ENCODE peak calls at places on chromosomes 1 and 21, in five cellular contexts. L, W, O, T and C are unnamed samples.

GRCh38 chr1:107965112-107965991 is at the start of gene VAV3:
- DNase-seq in O (no peak), W (no peak), T (peak), L (peak), C (peak)

GRCh38 chr1:115218034-115218405 is 120.0 kb downstream of the NGF start:
- DNase-seq in T (no peak), W (no peak), O (no peak), L (no peak), C (no peak)

GRCh38 chr1:243254233-243254926 is 701 bp downstream of the CEP170 start:
- DNase-seq in O (no peak), L (peak), T (no peak), W (peak), C (peak)

GRCh38 chr1:33082575-33083112 is 1.7 kb downstream of the AZIN2 start:
- DNase-seq in W (no peak), O (no peak), T (no peak), L (no peak), C (no peak)

GRCh38 chr1:28778021-28778420 is 33.9 kb upstream of the OPRD1 start:
- DNase-seq in L (no peak), T (no peak), O (no peak), W (no peak), C (no peak)

GRCh38 chr1:30855686-30856259 is 52.8 kb downstream of the SDC3 start:
- DNase-seq in W (no peak), L (no peak), O (no peak), T (no peak), C (no peak)

GRCh38 chr1:2534775-2535387 is 4.8 kb upstream of the HES5 start:
- DNase-seq in T (no peak), O (no peak), W (no peak), L (no peak), C (no peak)

GRCh38 chr1:42739753-42740700 is at the start of gene CLDN19:
- DNase-seq in T (peak), W (peak), O (no peak), L (peak), C (no peak)

GRCh38 chr1:76939107-76939816 is 72.0 kb downstream of the ST6GALNAC5 start:
- DNase-seq in T (no peak), O (no peak), W (no peak), L (no peak), C (no peak)

GRCh38 chr1:231628207-231628876 is 1.8 kb downstream of the DISC1 start:
- DNase-seq in T (no peak), O (no peak), L (no peak), W (no peak), C (no peak)

GRCh38 chr1:169595764-169596711 is 9.8 kb upstream of the F5 start:
- DNase-seq in W (no peak), O (no peak), L (no peak), T (no peak), C (peak)

GRCh38 chr1:205438213-205439158 is 16.6 kb upstream of the LEMD1 start:
- DNase-seq in O (peak), T (no peak), L (peak), W (peak), C (peak)

GRCh38 chr21:45184869-45185268 is 102.8 kb downstream of the POFUT2 start:
- DNase-seq in O (no peak), W (no peak), L (no peak), T (no peak), C (no peak)

GRCh38 chr1:145935708-145936107 is 8.4 kb upstream of the RBM8A start:
- DNase-seq in T (no peak), W (no peak), O (no peak), L (no peak), C (no peak)

GRCh38 chr1:205916541-205916940 is 26.7 kb downstream of the SLC26A9 start:
- DNase-seq in W (no peak), T (no peak), O (no peak), L (no peak), C (no peak)

GRCh38 chr1:77044133-77044849 is 174.9 kb downstream of the PIGK start:
- DNase-seq in L (no peak), W (no peak), O (no peak), T (no peak), C (no peak)

GRCh38 chr1:117817629-117818028 is 111.8 kb downstream of the GDAP2 start:
- DNase-seq in O (no peak), L (no peak), W (no peak), T (no peak), C (no peak)

GRCh38 chr1:183470961-183471747 is 1.1 kb upstream of the SMG7 start:
- DNase-seq in L (peak), O (peak), W (peak), T (no peak), C (peak)

GRCh38 chr1:187680823-187681222 is 852.1 kb downstream of the PLA2G4A start:
- DNase-seq in T (no peak), L (no peak), W (no peak), O (no peak), C (no peak)

GRCh38 chr1:119732465-119733168 is 20.9 kb downstream of the PHGDH start:
- DNase-seq in L (no peak), W (no peak), O (no peak), T (no peak), C (no peak)

GRCh38 chr1:39080884-39081265 is 54.7 kb downstream of the NDUFS5 start:
- DNase-seq in T (peak), L (no peak), O (no peak), W (peak), C (no peak)

GRCh38 chr1:28026329-28026728 is 62.1 kb downstream of the EYA3 start:
- DNase-seq in L (no peak), W (no peak), O (no peak), T (no peak), C (no peak)

GRCh38 chr1:43434256-43434655 is 19.5 kb downstream of the HYI start:
- DNase-seq in T (no peak), W (no peak), O (no peak), L (no peak), C (no peak)

GRCh38 chr21:27643326-27643725 is 676.4 kb upstream of the ADAMTS5 start:
- DNase-seq in O (no peak), L (no peak), T (no peak), W (no peak), C (no peak)

GRCh38 chr21:36709030-36709867 is 10.3 kb downstream of the SIM2 start:
- DNase-seq in T (no peak), W (no peak), L (no peak), O (no peak), C (no peak)

GRCh38 chr1:100868364-100868995 is 26.2 kb downstream of the EXTL2 start:
- DNase-seq in L (peak), O (peak), W (peak), T (no peak), C (peak)

GRCh38 chr1:41741244-41741643 is 177.5 kb downstream of the HIVEP3 start:
- DNase-seq in O (no peak), T (no peak), L (no peak), W (no peak), C (no peak)

GRCh38 chr1:175197536-175197935 is 5.0 kb upstream of the KIAA0040 start:
- DNase-seq in O (peak), T (no peak), L (no peak), W (no peak), C (peak)

GRCh38 chr1:81731989-81732388 is 68.7 kb upstream of the ADGRL2 start:
- DNase-seq in W (no peak), O (no peak), T (no peak), L (no peak), C (no peak)

GRCh38 chr21:42414928-42415769 is 11.4 kb downstream of the UBASH3A start:
- DNase-seq in W (peak), L (no peak), T (no peak), O (peak), C (no peak)

GRCh38 chr1:64965239-64966157 is 851 bp downstream of the JAK1 start:
- DNase-seq in O (no peak), T (no peak), L (peak), W (peak), C (no peak)

GRCh38 chr1:24142546-24143431 is at the start of gene IL22RA1:
- DNase-seq in W (no peak), O (peak), T (no peak), L (no peak), C (peak)

DNA sequence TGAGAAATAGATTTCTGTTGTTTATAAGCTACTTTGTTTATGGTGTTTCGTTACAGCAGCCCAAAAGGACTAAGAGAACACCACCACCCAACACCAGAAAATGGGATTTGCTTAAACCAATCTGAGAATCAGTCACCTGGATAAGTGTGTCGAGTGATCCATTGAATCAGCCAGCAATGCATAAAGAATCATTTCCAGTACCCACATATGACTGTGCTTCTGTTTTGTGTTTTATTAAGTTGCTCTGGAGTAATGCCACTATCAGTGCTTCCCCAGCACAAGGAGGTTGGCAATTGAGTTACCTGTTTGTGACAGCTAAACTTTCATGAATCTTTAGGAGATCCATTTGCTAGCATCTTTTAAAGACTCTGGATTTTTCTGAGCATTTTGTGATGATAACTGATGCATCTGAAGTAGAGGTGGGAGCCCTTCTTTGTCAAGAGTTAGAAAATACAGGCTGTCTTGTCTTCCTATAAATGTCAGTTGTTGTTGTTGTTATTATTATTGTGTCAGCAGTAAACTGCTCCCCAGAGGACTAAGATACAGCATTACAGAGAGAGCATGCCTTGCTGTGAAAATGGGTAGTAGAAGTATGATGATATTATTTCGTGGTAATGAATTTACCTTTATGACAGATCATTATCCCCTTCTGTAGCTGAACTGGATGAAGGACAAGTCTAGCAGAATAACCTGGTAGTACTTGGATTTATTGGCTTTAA is 225.2 kb downstream of the NFIA start:
- DNase-seq in L (no peak), T (no peak), W (no peak), O (no peak), C (no peak)
- TF ChIP-seq JUND in L (no peak), T (no peak), W (no peak), O (no peak), C (no peak)

GRCh38 chr1:6888870-6889269 is 103.6 kb downstream of the CAMTA1 start:
- DNase-seq in W (no peak), L (no peak), T (no peak), O (no peak), C (no peak)
- TF ChIP-seq JUND in W (no peak), L (no peak), T (no peak), O (no peak), C (no peak)

GRCh38 chr1:34166191-34167090 is 1.4 kb upstream of the CSMD2 start:
- DNase-seq in L (peak), T (peak), O (no peak), W (no peak), C (no peak)

GRCh38 chr1:34162852-34163766 is 1.9 kb downstream of the CSMD2 start:
- DNase-seq in T (peak), O (peak), W (peak), L (peak), C (peak)

GRCh38 chr1:34163792-34164509 is 1.1 kb downstream of the CSMD2 start:
- DNase-seq in L (peak), O (no peak), W (no peak), T (no peak), C (no peak)

GRCh38 chr1:34165422-34165921 is 442 bp upstream of the CSMD2 start:
- DNase-seq in L (peak), O (no peak), T (no peak), W (no peak), C (no peak)

GRCh38 chr1:34164510-34165381 is at the start of gene CSMD2:
- DNase-seq in L (peak), O (no peak), W (no peak), T (no peak), C (peak)
- TF ChIP-seq JUND in L (no peak), O (no peak), W (no peak), T (peak), C (no peak)

DNA sequence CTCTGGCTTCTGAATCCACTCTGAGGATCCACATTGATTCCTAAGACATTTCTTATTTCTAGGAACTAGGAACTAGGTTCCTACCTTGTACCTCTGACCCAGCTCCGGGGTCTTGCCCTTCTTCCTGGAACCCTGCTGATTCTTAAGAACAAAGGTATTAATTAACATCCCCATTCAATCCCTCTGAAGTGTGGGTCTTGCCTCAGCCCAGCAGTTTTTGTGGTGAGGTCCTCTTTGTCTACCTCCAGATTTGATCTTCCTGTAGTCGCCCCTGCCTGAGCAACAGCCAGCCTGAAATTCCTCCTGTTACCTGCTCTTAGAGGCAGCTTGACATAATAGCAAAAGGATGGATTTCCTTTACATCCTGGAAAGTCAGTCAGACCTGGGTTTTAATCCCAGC is 46.7 kb upstream of the CAMK1G start:
- DNase-seq in W (no peak), L (no peak), T (no peak), O (no peak), C (no peak)
- TF ChIP-seq JUND in W (no peak), L (no peak), T (no peak), O (no peak), C (no peak)

GRCh38 chr21:15283138-15283537 is 218.3 kb upstream of the NRIP1 start:
- DNase-seq in O (no peak), W (no peak), T (no peak), L (no peak), C (no peak)

GRCh38 chr21:15282666-15283065 is 217.9 kb upstream of the NRIP1 start:
- DNase-seq in L (no peak), O (no peak), W (no peak), T (no peak), C (no peak)

GRCh38 chr21:15283789-15284188 is 219.0 kb upstream of the NRIP1 start:
- DNase-seq in T (no peak), O (no peak), W (no peak), L (no peak), C (no peak)

GRCh38 chr21:15279484-15279883 is 214.7 kb upstream of the NRIP1 start:
- DNase-seq in O (no peak), W (no peak), T (no peak), L (no peak), C (no peak)

GRCh38 chr21:15281714-15282113 is 216.9 kb upstream of the NRIP1 start:
- DNase-seq in T (no peak), O (no peak), L (no peak), W (no peak), C (no peak)
- TF ChIP-seq JUND in T (no peak), O (no peak), L (no peak), W (no peak), C (no peak)

DNA sequence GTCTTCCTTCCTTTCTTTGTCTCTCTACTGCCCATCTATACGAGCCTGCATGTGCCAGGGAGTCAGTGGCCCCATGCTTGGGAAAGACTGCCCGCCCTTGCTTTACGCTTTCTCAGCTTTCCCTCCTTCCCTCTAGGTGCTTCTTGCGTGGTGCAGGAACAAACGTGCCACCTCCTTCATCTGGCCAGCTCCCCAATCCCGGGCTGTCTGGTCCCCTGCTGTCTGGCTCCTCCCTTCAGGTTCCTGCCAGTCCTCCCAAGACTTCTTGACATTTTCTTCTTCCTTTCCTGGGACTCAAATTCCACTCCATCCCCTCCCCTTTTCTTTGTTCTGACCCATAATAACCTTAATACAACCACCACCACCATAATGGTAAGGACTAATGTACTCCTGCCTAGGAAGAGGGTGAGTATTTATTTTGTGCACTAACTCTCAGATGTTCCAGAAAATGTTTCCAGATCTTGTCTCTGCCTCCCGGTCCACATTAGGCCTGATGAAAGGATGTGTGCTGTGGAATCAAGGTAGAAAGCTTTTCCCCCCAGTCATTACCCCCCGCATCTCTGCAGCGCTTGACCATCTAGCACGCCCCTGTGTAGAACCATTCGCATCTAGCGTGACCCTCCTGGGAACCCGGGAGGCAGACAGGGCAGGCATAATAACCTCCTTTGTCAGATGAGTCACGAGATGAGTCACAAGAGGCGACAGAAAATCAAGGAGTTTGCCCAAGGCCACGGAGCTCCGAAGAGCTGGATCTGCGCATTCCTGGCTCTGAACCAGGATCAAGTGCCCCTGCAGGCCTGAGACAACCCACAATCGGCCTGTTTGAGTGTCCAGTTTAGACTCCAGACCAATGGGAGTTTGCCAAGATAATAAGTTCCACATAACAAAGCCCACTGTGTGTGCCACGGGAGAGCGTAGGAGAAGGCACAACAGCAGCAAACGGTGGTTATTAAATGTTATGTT is 60.1 kb upstream of the NEK2 start:
- DNase-seq in T (no peak), L (peak), O (peak), W (peak), C (peak)
- TF ChIP-seq JUND in T (no peak), L (peak), O (peak), W (peak), C (peak)